ENCODE peak calls at places on chromosome 11, in eight cellular contexts. K is stimulated activated CD8-positive, alpha-beta memory T cell treated with anti-CD3 and anti-CD28 coated beads, Interleukin-12 subunit alpha, Interleukin-12 subunit beta, amount 100 ng/mL, for 4 hours; E is kidney; P is H1; N is anterior cingulate cortex; A is esophagus squamous epithelium; D is SJSA1; Z is right cardiac atrium. O is an unnamed sample.
A peak's percentile ranks its signal among the peaks of the same experiment; 100 is the strongest.

GRCh38 chr11:124917115-124917637 is 1.9 kb upstream of the HEPN1 start:
- DNase-seq in A (no peak), E (no peak), D (no peak), Z (no peak), K (no peak), N (no peak), P (no peak), O (peak; percentile 46)

GRCh38 chr11:36724742-36725387 is 126.8 kb upstream of the RAG2 start:
- DNase-seq in N (no peak), E (no peak), P (no peak), D (no peak), A (no peak), Z (no peak), K (no peak), O (no peak)

GRCh38 chr11:8092587-8093424 is 11.8 kb downstream of the TUB start:
- DNase-seq in E (no peak), D (peak; percentile 28), Z (peak; percentile 76), P (peak; percentile 71), N (no peak), K (no peak), A (no peak), O (peak; percentile 70)

GRCh38 chr11:8610532-8611116 is 16.6 kb upstream of the STK33 start:
- DNase-seq in K (no peak), A (no peak), D (no peak), N (no peak), Z (no peak), P (no peak), E (no peak), O (no peak)

GRCh38 chr11:61309739-61310138 is 14.6 kb upstream of the VWCE start:
- DNase-seq in K (no peak), N (no peak), Z (no peak), P (no peak), E (no peak), A (no peak), D (no peak), O (no peak)

GRCh38 chr11:64834723-64835615 is 9.5 kb downstream of the CDC42BPG start:
- DNase-seq in Z (no peak), K (no peak), A (no peak), D (no peak), E (peak; percentile 92), P (no peak), N (no peak), O (peak; percentile 15)

GRCh38 chr11:63614136-63614664 is at the start of gene PLAAT3:
- DNase-seq in K (peak; percentile 11), D (peak; percentile 77), N (no peak), Z (peak; percentile 95), P (peak; percentile 89), E (peak; percentile 94), A (no peak), O (peak; percentile 37)

GRCh38 chr11:46181843-46182424 is 60.7 kb upstream of the PHF21A start:
- DNase-seq in A (no peak), E (no peak), D (no peak), P (no peak), Z (no peak), N (no peak), K (no peak), O (no peak)

GRCh38 chr11:66072518-66072917 is 2.4 kb downstream of the PACS1 start:
- DNase-seq in K (no peak), P (no peak), Z (no peak), A (no peak), D (no peak), N (no peak), E (no peak), O (no peak)

O was measured in AG10803.